ENCODE peak calls at places on chromosome 1, in nine cellular contexts. D is ovary, E is cardiac muscle cell, N is tibial artery, M is astrocyte, W is uterus, P is SJSA1, B is bronchial epithelial cell, Y is stomach. G is an unnamed sample. For H3K27me3, the result is how much of the 10 kb centered on the place peaks cover.

GRCh38 chr1:42844592-42845140 is 1.7 kb upstream of the ZNF691 start:
- DNase-seq in D (no peak), P (peak), W (no peak), M (peak), N (no peak), E (no peak), B (peak), Y (no peak), G (no peak)

GRCh38 chr1:84996846-84997666 is at the start of gene MCOLN2:
- DNase-seq in M (no peak), B (peak), D (no peak), N (no peak), W (no peak), P (no peak), E (peak), Y (peak), G (no peak)

GRCh38 chr1:10874351-10874750 is 77.9 kb upstream of the CASZ1 start:
- DNase-seq in M (no peak), B (no peak), D (no peak), P (no peak), Y (no peak), W (no peak), E (no peak), N (no peak), G (no peak)

GRCh38 chr1:228830185-228830953 is 95.1 kb downstream of the RHOU start:
- DNase-seq in N (no peak), P (no peak), M (no peak), B (no peak), Y (peak), W (no peak), E (no peak), D (no peak), G (no peak)

GRCh38 chr1:100001462-100001861 is 31.7 kb downstream of the SLC35A3 start:
- DNase-seq in N (no peak), D (no peak), Y (no peak), M (no peak), E (no peak), W (no peak), B (no peak), P (no peak), G (no peak)

GRCh38 chr1:219582865-219583264 is 30.0 kb downstream of the ZC3H11B start:
- DNase-seq in D (no peak), W (no peak), P (no peak), E (no peak), B (no peak), M (no peak), Y (no peak), N (no peak), G (no peak)

GRCh38 chr1:31019401-31019800 is 46.1 kb downstream of the PUM1 start:
- DNase-seq in Y (no peak), P (no peak), N (no peak), M (no peak), E (no peak), W (no peak), D (no peak), B (no peak), G (no peak)

GRCh38 chr1:53627666-53628065 is 111.3 kb downstream of the GLIS1 start:
- DNase-seq in E (no peak), Y (no peak), B (no peak), M (no peak), W (no peak), P (peak), D (no peak), N (no peak), G (no peak)

GRCh38 chr1:7400566-7400965 is 370.5 kb upstream of the VAMP3 start:
- DNase-seq in D (no peak), P (no peak), N (no peak), Y (peak), E (no peak), B (no peak), M (no peak), W (no peak), G (no peak)

GRCh38 chr1:41023279-41023990 is 1.9 kb upstream of the SLFNL1 start:
- DNase-seq in E (no peak), N (no peak), P (no peak), M (no peak), Y (no peak), W (no peak), D (no peak), B (no peak), G (no peak)

GRCh38 chr1:89739013-89739843 is 81.6 kb upstream of the LRRC8D start:
- DNase-seq in B (peak), N (no peak), E (no peak), D (no peak), P (peak), M (peak), Y (no peak), W (no peak), G (no peak)

GRCh38 chr1:233859446-233859845 is 45.0 kb upstream of the SLC35F3 start:
- DNase-seq in B (peak), D (no peak), E (no peak), M (no peak), P (no peak), Y (no peak), W (no peak), N (no peak), G (no peak)

GRCh38 chr1:2595261-2595811 is 8.8 kb downstream of the PRXL2B start:
- DNase-seq in D (no peak), B (no peak), W (no peak), Y (no peak), M (no peak), N (no peak), P (no peak), E (no peak), G (no peak)

DNA sequence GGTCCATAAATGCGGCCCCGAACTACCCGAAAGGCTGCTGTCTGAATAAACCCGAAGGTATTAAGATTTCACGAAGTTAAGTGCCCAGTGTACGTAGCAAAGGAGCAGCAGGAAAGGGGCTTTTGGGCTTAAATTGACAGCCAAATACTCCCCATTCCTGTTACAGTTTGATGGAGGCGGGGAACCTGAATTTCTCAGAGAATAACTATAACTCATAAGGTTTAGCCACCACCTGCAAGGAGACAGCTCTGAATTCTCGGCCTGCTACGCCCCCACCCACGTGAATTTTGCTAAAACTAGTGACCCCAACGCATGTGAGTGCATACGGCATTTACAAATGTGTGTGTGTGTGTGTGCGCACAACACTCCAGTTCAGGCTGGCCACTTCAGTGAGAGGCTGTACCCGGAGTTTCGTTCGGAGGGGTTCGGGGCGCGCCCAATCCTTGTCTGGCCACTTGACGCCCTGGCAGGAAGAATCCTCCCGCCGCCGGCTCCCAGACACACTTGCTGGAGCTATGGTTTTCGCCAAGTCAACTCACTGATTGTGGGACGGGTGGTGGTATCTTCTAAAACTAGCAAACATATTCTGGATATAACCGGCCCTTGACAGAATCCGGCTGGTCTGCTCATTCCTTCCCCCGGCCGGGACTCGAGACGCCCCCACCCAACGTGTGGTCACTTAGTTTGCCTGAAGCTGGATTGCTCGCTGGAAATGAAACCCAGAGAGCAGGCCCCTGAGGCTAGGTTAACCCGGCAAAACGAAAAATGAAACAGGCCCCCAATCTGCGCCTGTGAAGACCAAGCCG is 4.9 kb downstream of the GFI1 start:
- DNase-seq in W (no peak), P (no peak), D (no peak), N (no peak), Y (no peak), E (peak), M (no peak), B (no peak), G (no peak)
- H3K27me3 ChIP-seq in W (under half), P (under half), D (under half), N (half or more), Y (half or more), E (half or more), M (half or more), B (half or more), G (half or more)

GRCh38 chr1:148357037-148357436 is 126.1 kb downstream of the PPIAL4G start:
- DNase-seq in E (no peak), N (no peak), M (no peak), Y (no peak), W (no peak), B (no peak), P (no peak), D (no peak), G (no peak)
- H3K27me3 ChIP-seq in E (half or more), N (half or more), M (under half), Y (under half), W (under half), B (under half), P (under half), D (under half), G (under half)

DNA sequence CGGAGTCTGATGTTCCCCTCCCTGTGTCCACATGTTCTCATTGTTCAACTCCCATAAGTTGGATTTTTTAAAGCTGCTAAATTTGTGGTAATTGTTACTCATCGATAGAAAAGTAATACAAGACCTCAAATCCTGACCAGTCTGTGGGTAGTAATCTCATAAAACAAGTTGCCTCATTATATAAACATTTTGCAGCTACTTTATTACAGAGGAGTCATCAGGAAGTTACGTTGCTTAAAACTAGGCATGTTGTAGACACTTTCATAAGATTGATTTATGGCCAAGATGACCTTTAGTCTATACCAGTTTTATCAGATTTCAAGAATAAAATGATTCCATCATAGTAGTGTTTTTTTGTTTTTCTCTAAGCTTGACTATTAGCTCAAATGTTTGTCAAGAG is 208.8 kb downstream of the GIPC2 start:
- DNase-seq in N (no peak), P (no peak), D (no peak), B (peak), W (no peak), E (no peak), M (peak), Y (no peak), G (no peak)
- H3K27me3 ChIP-seq in N (under half), P (under half), D (under half), B (under half), W (under half), E (under half), M (under half), Y (under half), G (under half)

GRCh38 chr1:37031419-37031818 is 2.9 kb downstream of the GRIK3 start:
- DNase-seq in E (no peak), N (no peak), M (no peak), W (no peak), B (no peak), Y (no peak), D (no peak), P (no peak), G (no peak)
- H3K27me3 ChIP-seq in E (half or more), N (half or more), M (under half), W (under half), B (under half), Y (half or more), D (under half), P (half or more), G (under half)